ENCODE peak calls at places on chromosomes 7 and 10, in nine cellular contexts. One of them, this sample, is unnamed.

GRCh38 chr10:22544325-22545068 is 169.9 kb downstream of the PIP4K2A start:
- DNase-seq in OCI-LY7: no peak
- DNase-seq in germinal center: no peak
- DNase-seq in neural crest cell: no peak
- DNase-seq in cardiac septum: no peak
- DNase-seq in NCI-H1092 treated with DMSO at 0.1 percent for 48 hours: peak; percentile 24
- DNase-seq in activated naive CD4-positive, alpha-beta T cell treated with anti-CD3 and anti-CD28 coated beads for 36 hours: no peak
- DNase-seq in HCT116: no peak
- DNase-seq in stimulated activated CD4-positive, alpha-beta T cell treated with anti-CD3 and anti-CD28 coated beads, Interleukin-15, amount 100 ng/mL, for 24 hours: no peak
- DNase-seq in this sample: no peak

GRCh38 chr7:86209036-86209435 is 434.7 kb upstream of the GRM3 start:
- DNase-seq in cardiac septum: no peak
- DNase-seq in HCT116: no peak
- DNase-seq in germinal center: no peak
- DNase-seq in neural crest cell: no peak
- DNase-seq in activated naive CD4-positive, alpha-beta T cell treated with anti-CD3 and anti-CD28 coated beads for 36 hours: no peak
- DNase-seq in stimulated activated CD4-positive, alpha-beta T cell treated with anti-CD3 and anti-CD28 coated beads, Interleukin-15, amount 100 ng/mL, for 24 hours: no peak
- DNase-seq in OCI-LY7: no peak
- DNase-seq in NCI-H1092 treated with DMSO at 0.1 percent for 48 hours: no peak
- DNase-seq in this sample: no peak

GRCh38 chr7:107394301-107394700 is 75.6 kb upstream of the GPR22 start:
- DNase-seq in cardiac septum: no peak
- DNase-seq in OCI-LY7: no peak
- DNase-seq in stimulated activated CD4-positive, alpha-beta T cell treated with anti-CD3 and anti-CD28 coated beads, Interleukin-15, amount 100 ng/mL, for 24 hours: no peak
- DNase-seq in NCI-H1092 treated with DMSO at 0.1 percent for 48 hours: no peak
- DNase-seq in HCT116: no peak
- DNase-seq in activated naive CD4-positive, alpha-beta T cell treated with anti-CD3 and anti-CD28 coated beads for 36 hours: no peak
- DNase-seq in neural crest cell: no peak
- DNase-seq in germinal center: no peak
- DNase-seq in this sample: no peak

GRCh38 chr10:34203966-34204630 is 611.0 kb downstream of the PARD3 start:
- DNase-seq in NCI-H1092 treated with DMSO at 0.1 percent for 48 hours: no peak
- DNase-seq in germinal center: no peak
- DNase-seq in cardiac septum: no peak
- DNase-seq in neural crest cell: no peak
- DNase-seq in OCI-LY7: no peak
- DNase-seq in HCT116: no peak
- DNase-seq in activated naive CD4-positive, alpha-beta T cell treated with anti-CD3 and anti-CD28 coated beads for 36 hours: no peak
- DNase-seq in stimulated activated CD4-positive, alpha-beta T cell treated with anti-CD3 and anti-CD28 coated beads, Interleukin-15, amount 100 ng/mL, for 24 hours: no peak
- DNase-seq in this sample: no peak

GRCh38 chr10:133159611-133159949 is 439 bp upstream of the KNDC1 start:
- DNase-seq in HCT116: no peak
- DNase-seq in OCI-LY7: no peak
- DNase-seq in activated naive CD4-positive, alpha-beta T cell treated with anti-CD3 and anti-CD28 coated beads for 36 hours: no peak
- DNase-seq in germinal center: no peak
- DNase-seq in neural crest cell: no peak
- DNase-seq in NCI-H1092 treated with DMSO at 0.1 percent for 48 hours: no peak
- DNase-seq in stimulated activated CD4-positive, alpha-beta T cell treated with anti-CD3 and anti-CD28 coated beads, Interleukin-15, amount 100 ng/mL, for 24 hours: no peak
- DNase-seq in cardiac septum: no peak
- DNase-seq in this sample: no peak

GRCh38 chr7:79785556-79785955 is 332.1 kb upstream of the MAGI2 start:
- DNase-seq in stimulated activated CD4-positive, alpha-beta T cell treated with anti-CD3 and anti-CD28 coated beads, Interleukin-15, amount 100 ng/mL, for 24 hours: no peak
- DNase-seq in OCI-LY7: no peak
- DNase-seq in neural crest cell: no peak
- DNase-seq in NCI-H1092 treated with DMSO at 0.1 percent for 48 hours: no peak
- DNase-seq in cardiac septum: no peak
- DNase-seq in germinal center: no peak
- DNase-seq in HCT116: no peak
- DNase-seq in activated naive CD4-positive, alpha-beta T cell treated with anti-CD3 and anti-CD28 coated beads for 36 hours: no peak
- DNase-seq in this sample: no peak

GRCh38 chr10:6009961-6010360 is 32.6 kb upstream of the IL15RA start:
- DNase-seq in cardiac septum: no peak
- DNase-seq in OCI-LY7: no peak
- DNase-seq in HCT116: no peak
- DNase-seq in activated naive CD4-positive, alpha-beta T cell treated with anti-CD3 and anti-CD28 coated beads for 36 hours: no peak
- DNase-seq in germinal center: no peak
- DNase-seq in stimulated activated CD4-positive, alpha-beta T cell treated with anti-CD3 and anti-CD28 coated beads, Interleukin-15, amount 100 ng/mL, for 24 hours: no peak
- DNase-seq in neural crest cell: no peak
- DNase-seq in NCI-H1092 treated with DMSO at 0.1 percent for 48 hours: no peak
- DNase-seq in this sample: no peak

GRCh38 chr10:124802313-124802675 is 675 bp downstream of the ABRAXAS2 start:
- DNase-seq in NCI-H1092 treated with DMSO at 0.1 percent for 48 hours: no peak
- DNase-seq in cardiac septum: no peak
- DNase-seq in HCT116: no peak
- DNase-seq in activated naive CD4-positive, alpha-beta T cell treated with anti-CD3 and anti-CD28 coated beads for 36 hours: peak; percentile 44
- DNase-seq in OCI-LY7: peak; percentile 51
- DNase-seq in germinal center: peak; percentile 51
- DNase-seq in stimulated activated CD4-positive, alpha-beta T cell treated with anti-CD3 and anti-CD28 coated beads, Interleukin-15, amount 100 ng/mL, for 24 hours: no peak
- DNase-seq in neural crest cell: no peak
- DNase-seq in this sample: no peak

GRCh38 chr10:43214071-43214955 is 52.6 kb downstream of the RASGEF1A start:
- DNase-seq in activated naive CD4-positive, alpha-beta T cell treated with anti-CD3 and anti-CD28 coated beads for 36 hours: no peak
- DNase-seq in neural crest cell: no peak
- DNase-seq in OCI-LY7: no peak
- DNase-seq in cardiac septum: no peak
- DNase-seq in HCT116: no peak
- DNase-seq in stimulated activated CD4-positive, alpha-beta T cell treated with anti-CD3 and anti-CD28 coated beads, Interleukin-15, amount 100 ng/mL, for 24 hours: no peak
- DNase-seq in NCI-H1092 treated with DMSO at 0.1 percent for 48 hours: no peak
- DNase-seq in germinal center: no peak
- DNase-seq in this sample: no peak

GRCh38 chr10:115491526-115492140 is 398.5 kb downstream of the ATRNL1 start:
- DNase-seq in neural crest cell: no peak
- DNase-seq in HCT116: no peak
- DNase-seq in cardiac septum: no peak
- DNase-seq in germinal center: no peak
- DNase-seq in activated naive CD4-positive, alpha-beta T cell treated with anti-CD3 and anti-CD28 coated beads for 36 hours: no peak
- DNase-seq in NCI-H1092 treated with DMSO at 0.1 percent for 48 hours: no peak
- DNase-seq in stimulated activated CD4-positive, alpha-beta T cell treated with anti-CD3 and anti-CD28 coated beads, Interleukin-15, amount 100 ng/mL, for 24 hours: no peak
- DNase-seq in OCI-LY7: no peak
- DNase-seq in this sample: no peak

GRCh38 chr10:9596368-9596920 is 1421.2 kb upstream of the CELF2 start:
- DNase-seq in neural crest cell: no peak
- DNase-seq in activated naive CD4-positive, alpha-beta T cell treated with anti-CD3 and anti-CD28 coated beads for 36 hours: no peak
- DNase-seq in stimulated activated CD4-positive, alpha-beta T cell treated with anti-CD3 and anti-CD28 coated beads, Interleukin-15, amount 100 ng/mL, for 24 hours: no peak
- DNase-seq in NCI-H1092 treated with DMSO at 0.1 percent for 48 hours: no peak
- DNase-seq in OCI-LY7: no peak
- DNase-seq in germinal center: no peak
- DNase-seq in HCT116: no peak
- DNase-seq in cardiac septum: no peak
- DNase-seq in this sample: no peak

GRCh38 chr7:142602756-142603155 is 146.5 kb upstream of the PRSS1 start:
- DNase-seq in germinal center: no peak
- DNase-seq in stimulated activated CD4-positive, alpha-beta T cell treated with anti-CD3 and anti-CD28 coated beads, Interleukin-15, amount 100 ng/mL, for 24 hours: no peak
- DNase-seq in OCI-LY7: no peak
- DNase-seq in cardiac septum: no peak
- DNase-seq in activated naive CD4-positive, alpha-beta T cell treated with anti-CD3 and anti-CD28 coated beads for 36 hours: no peak
- DNase-seq in NCI-H1092 treated with DMSO at 0.1 percent for 48 hours: no peak
- DNase-seq in HCT116: no peak
- DNase-seq in neural crest cell: no peak
- DNase-seq in this sample: no peak

GRCh38 chr7:5422324-5423271 is 1.0 kb downstream of the TNRC18 start:
- DNase-seq in germinal center: no peak
- DNase-seq in stimulated activated CD4-positive, alpha-beta T cell treated with anti-CD3 and anti-CD28 coated beads, Interleukin-15, amount 100 ng/mL, for 24 hours: peak; percentile 19
- DNase-seq in cardiac septum: no peak
- DNase-seq in NCI-H1092 treated with DMSO at 0.1 percent for 48 hours: peak; percentile 70
- DNase-seq in activated naive CD4-positive, alpha-beta T cell treated with anti-CD3 and anti-CD28 coated beads for 36 hours: no peak
- DNase-seq in neural crest cell: peak; percentile 14
- DNase-seq in HCT116: no peak
- DNase-seq in OCI-LY7: peak; percentile 41
- DNase-seq in this sample: no peak

GRCh38 chr10:116974442-116975005 is 30.5 kb downstream of the SHTN1 start:
- DNase-seq in neural crest cell: no peak
- DNase-seq in OCI-LY7: no peak
- DNase-seq in stimulated activated CD4-positive, alpha-beta T cell treated with anti-CD3 and anti-CD28 coated beads, Interleukin-15, amount 100 ng/mL, for 24 hours: no peak
- DNase-seq in activated naive CD4-positive, alpha-beta T cell treated with anti-CD3 and anti-CD28 coated beads for 36 hours: no peak
- DNase-seq in germinal center: no peak
- DNase-seq in cardiac septum: no peak
- DNase-seq in HCT116: peak; percentile 7
- DNase-seq in NCI-H1092 treated with DMSO at 0.1 percent for 48 hours: no peak
- DNase-seq in this sample: peak; percentile 13

GRCh38 chr10:43691503-43691902 is 42.8 kb upstream of the ZNF32 start:
- DNase-seq in activated naive CD4-positive, alpha-beta T cell treated with anti-CD3 and anti-CD28 coated beads for 36 hours: no peak
- DNase-seq in OCI-LY7: no peak
- DNase-seq in cardiac septum: no peak
- DNase-seq in germinal center: no peak
- DNase-seq in HCT116: no peak
- DNase-seq in neural crest cell: no peak
- DNase-seq in NCI-H1092 treated with DMSO at 0.1 percent for 48 hours: no peak
- DNase-seq in stimulated activated CD4-positive, alpha-beta T cell treated with anti-CD3 and anti-CD28 coated beads, Interleukin-15, amount 100 ng/mL, for 24 hours: no peak
- DNase-seq in this sample: no peak

GRCh38 chr7:16268821-16269768 is 152.2 kb downstream of the CRPPA start:
- DNase-seq in germinal center: no peak
- DNase-seq in OCI-LY7: no peak
- DNase-seq in stimulated activated CD4-positive, alpha-beta T cell treated with anti-CD3 and anti-CD28 coated beads, Interleukin-15, amount 100 ng/mL, for 24 hours: no peak
- DNase-seq in NCI-H1092 treated with DMSO at 0.1 percent for 48 hours: no peak
- DNase-seq in activated naive CD4-positive, alpha-beta T cell treated with anti-CD3 and anti-CD28 coated beads for 36 hours: no peak
- DNase-seq in cardiac septum: no peak
- DNase-seq in HCT116: peak; percentile 72
- DNase-seq in neural crest cell: no peak
- DNase-seq in this sample: no peak

GRCh38 chr10:4397337-4397736 is 428.7 kb upstream of the AKR1E2 start:
- DNase-seq in HCT116: no peak
- DNase-seq in neural crest cell: no peak
- DNase-seq in activated naive CD4-positive, alpha-beta T cell treated with anti-CD3 and anti-CD28 coated beads for 36 hours: no peak
- DNase-seq in germinal center: no peak
- DNase-seq in stimulated activated CD4-positive, alpha-beta T cell treated with anti-CD3 and anti-CD28 coated beads, Interleukin-15, amount 100 ng/mL, for 24 hours: no peak
- DNase-seq in NCI-H1092 treated with DMSO at 0.1 percent for 48 hours: no peak
- DNase-seq in OCI-LY7: no peak
- DNase-seq in cardiac septum: no peak
- DNase-seq in this sample: no peak

GRCh38 chr7:36048141-36048901 is 104.7 kb upstream of the EEPD1 start:
- DNase-seq in NCI-H1092 treated with DMSO at 0.1 percent for 48 hours: no peak
- DNase-seq in stimulated activated CD4-positive, alpha-beta T cell treated with anti-CD3 and anti-CD28 coated beads, Interleukin-15, amount 100 ng/mL, for 24 hours: no peak
- DNase-seq in HCT116: no peak
- DNase-seq in germinal center: no peak
- DNase-seq in neural crest cell: no peak
- DNase-seq in OCI-LY7: no peak
- DNase-seq in cardiac septum: no peak
- DNase-seq in activated naive CD4-positive, alpha-beta T cell treated with anti-CD3 and anti-CD28 coated beads for 36 hours: no peak
- DNase-seq in this sample: peak; percentile 83

GRCh38 chr7:108181073-108181985 is 51.2 kb upstream of the LAMB4 start:
- DNase-seq in neural crest cell: peak; percentile 39
- DNase-seq in cardiac septum: no peak
- DNase-seq in HCT116: peak; percentile 51
- DNase-seq in OCI-LY7: peak; percentile 45
- DNase-seq in stimulated activated CD4-positive, alpha-beta T cell treated with anti-CD3 and anti-CD28 coated beads, Interleukin-15, amount 100 ng/mL, for 24 hours: no peak
- DNase-seq in activated naive CD4-positive, alpha-beta T cell treated with anti-CD3 and anti-CD28 coated beads for 36 hours: no peak
- DNase-seq in germinal center: peak; percentile 28
- DNase-seq in NCI-H1092 treated with DMSO at 0.1 percent for 48 hours: peak; percentile 83
- DNase-seq in this sample: no peak

GRCh38 chr7:16616122-16616521 is 29.4 kb downstream of the ANKMY2 start:
- DNase-seq in HCT116: no peak
- DNase-seq in OCI-LY7: no peak
- DNase-seq in cardiac septum: no peak
- DNase-seq in stimulated activated CD4-positive, alpha-beta T cell treated with anti-CD3 and anti-CD28 coated beads, Interleukin-15, amount 100 ng/mL, for 24 hours: no peak
- DNase-seq in neural crest cell: no peak
- DNase-seq in NCI-H1092 treated with DMSO at 0.1 percent for 48 hours: no peak
- DNase-seq in activated naive CD4-positive, alpha-beta T cell treated with anti-CD3 and anti-CD28 coated beads for 36 hours: no peak
- DNase-seq in germinal center: no peak
- DNase-seq in this sample: no peak

GRCh38 chr7:142345817-142346216 is 88.0 kb upstream of the PRSS58 start:
- DNase-seq in OCI-LY7: no peak
- DNase-seq in neural crest cell: no peak
- DNase-seq in NCI-H1092 treated with DMSO at 0.1 percent for 48 hours: no peak
- DNase-seq in cardiac septum: no peak
- DNase-seq in activated naive CD4-positive, alpha-beta T cell treated with anti-CD3 and anti-CD28 coated beads for 36 hours: peak; percentile 73
- DNase-seq in HCT116: no peak
- DNase-seq in germinal center: no peak
- DNase-seq in stimulated activated CD4-positive, alpha-beta T cell treated with anti-CD3 and anti-CD28 coated beads, Interleukin-15, amount 100 ng/mL, for 24 hours: peak; percentile 48
- DNase-seq in this sample: no peak

GRCh38 chr10:8158439-8159071 is 104.1 kb downstream of the GATA3 start:
- DNase-seq in neural crest cell: no peak
- DNase-seq in stimulated activated CD4-positive, alpha-beta T cell treated with anti-CD3 and anti-CD28 coated beads, Interleukin-15, amount 100 ng/mL, for 24 hours: no peak
- DNase-seq in NCI-H1092 treated with DMSO at 0.1 percent for 48 hours: no peak
- DNase-seq in activated naive CD4-positive, alpha-beta T cell treated with anti-CD3 and anti-CD28 coated beads for 36 hours: no peak
- DNase-seq in germinal center: no peak
- DNase-seq in OCI-LY7: no peak
- DNase-seq in cardiac septum: no peak
- DNase-seq in HCT116: no peak
- DNase-seq in this sample: peak; percentile 51

GRCh38 chr10:70672165-70672992 is at the start of gene ADAMTS14:
- DNase-seq in OCI-LY7: no peak
- DNase-seq in NCI-H1092 treated with DMSO at 0.1 percent for 48 hours: peak; percentile 16
- DNase-seq in germinal center: no peak
- DNase-seq in cardiac septum: no peak
- DNase-seq in HCT116: peak; percentile 29
- DNase-seq in activated naive CD4-positive, alpha-beta T cell treated with anti-CD3 and anti-CD28 coated beads for 36 hours: no peak
- DNase-seq in stimulated activated CD4-positive, alpha-beta T cell treated with anti-CD3 and anti-CD28 coated beads, Interleukin-15, amount 100 ng/mL, for 24 hours: peak; percentile 43
- DNase-seq in neural crest cell: peak; percentile 24
- DNase-seq in this sample: no peak

GRCh38 chr10:92087750-92088395 is 164.3 kb downstream of the BTAF1 start:
- DNase-seq in HCT116: peak; percentile 78
- DNase-seq in stimulated activated CD4-positive, alpha-beta T cell treated with anti-CD3 and anti-CD28 coated beads, Interleukin-15, amount 100 ng/mL, for 24 hours: peak; percentile 62
- DNase-seq in OCI-LY7: peak; percentile 86
- DNase-seq in neural crest cell: peak; percentile 53
- DNase-seq in germinal center: peak; percentile 78
- DNase-seq in activated naive CD4-positive, alpha-beta T cell treated with anti-CD3 and anti-CD28 coated beads for 36 hours: peak; percentile 79
- DNase-seq in NCI-H1092 treated with DMSO at 0.1 percent for 48 hours: peak; percentile 67
- DNase-seq in cardiac septum: no peak
- DNase-seq in this sample: peak; percentile 57

GRCh38 chr7:26624839-26625238 is 239.6 kb downstream of the SKAP2 start:
- DNase-seq in NCI-H1092 treated with DMSO at 0.1 percent for 48 hours: no peak
- DNase-seq in activated naive CD4-positive, alpha-beta T cell treated with anti-CD3 and anti-CD28 coated beads for 36 hours: no peak
- DNase-seq in germinal center: no peak
- DNase-seq in stimulated activated CD4-positive, alpha-beta T cell treated with anti-CD3 and anti-CD28 coated beads, Interleukin-15, amount 100 ng/mL, for 24 hours: no peak
- DNase-seq in neural crest cell: no peak
- DNase-seq in cardiac septum: no peak
- DNase-seq in OCI-LY7: no peak
- DNase-seq in HCT116: no peak
- DNase-seq in this sample: no peak

GRCh38 chr10:132606536-132607316 is 69.1 kb downstream of the INPP5A start:
- DNase-seq in OCI-LY7: no peak
- DNase-seq in activated naive CD4-positive, alpha-beta T cell treated with anti-CD3 and anti-CD28 coated beads for 36 hours: peak; percentile 2
- DNase-seq in germinal center: no peak
- DNase-seq in stimulated activated CD4-positive, alpha-beta T cell treated with anti-CD3 and anti-CD28 coated beads, Interleukin-15, amount 100 ng/mL, for 24 hours: no peak
- DNase-seq in cardiac septum: peak; percentile 76
- DNase-seq in neural crest cell: no peak
- DNase-seq in HCT116: no peak
- DNase-seq in NCI-H1092 treated with DMSO at 0.1 percent for 48 hours: peak; percentile 13
- DNase-seq in this sample: no peak

GRCh38 chr10:108427081-108427480 is 1262.6 kb upstream of the SORCS1 start:
- DNase-seq in cardiac septum: no peak
- DNase-seq in HCT116: no peak
- DNase-seq in germinal center: no peak
- DNase-seq in NCI-H1092 treated with DMSO at 0.1 percent for 48 hours: no peak
- DNase-seq in activated naive CD4-positive, alpha-beta T cell treated with anti-CD3 and anti-CD28 coated beads for 36 hours: no peak
- DNase-seq in stimulated activated CD4-positive, alpha-beta T cell treated with anti-CD3 and anti-CD28 coated beads, Interleukin-15, amount 100 ng/mL, for 24 hours: no peak
- DNase-seq in neural crest cell: no peak
- DNase-seq in OCI-LY7: no peak
- DNase-seq in this sample: no peak

GRCh38 chr10:78343266-78343665 is 309.6 kb downstream of the RPS24 start:
- DNase-seq in neural crest cell: no peak
- DNase-seq in stimulated activated CD4-positive, alpha-beta T cell treated with anti-CD3 and anti-CD28 coated beads, Interleukin-15, amount 100 ng/mL, for 24 hours: no peak
- DNase-seq in HCT116: no peak
- DNase-seq in NCI-H1092 treated with DMSO at 0.1 percent for 48 hours: no peak
- DNase-seq in cardiac septum: peak; percentile 9
- DNase-seq in OCI-LY7: no peak
- DNase-seq in germinal center: no peak
- DNase-seq in activated naive CD4-positive, alpha-beta T cell treated with anti-CD3 and anti-CD28 coated beads for 36 hours: no peak
- DNase-seq in this sample: no peak

GRCh38 chr7:107850671-107851070 is 40.3 kb upstream of the DLD start:
- DNase-seq in HCT116: no peak
- DNase-seq in OCI-LY7: no peak
- DNase-seq in germinal center: no peak
- DNase-seq in NCI-H1092 treated with DMSO at 0.1 percent for 48 hours: no peak
- DNase-seq in stimulated activated CD4-positive, alpha-beta T cell treated with anti-CD3 and anti-CD28 coated beads, Interleukin-15, amount 100 ng/mL, for 24 hours: no peak
- DNase-seq in neural crest cell: no peak
- DNase-seq in cardiac septum: no peak
- DNase-seq in activated naive CD4-positive, alpha-beta T cell treated with anti-CD3 and anti-CD28 coated beads for 36 hours: no peak
- DNase-seq in this sample: no peak

GRCh38 chr10:87763086-87763861 is 54.8 kb downstream of the ATAD1 start:
- DNase-seq in activated naive CD4-positive, alpha-beta T cell treated with anti-CD3 and anti-CD28 coated beads for 36 hours: no peak
- DNase-seq in NCI-H1092 treated with DMSO at 0.1 percent for 48 hours: no peak
- DNase-seq in germinal center: no peak
- DNase-seq in OCI-LY7: no peak
- DNase-seq in neural crest cell: no peak
- DNase-seq in stimulated activated CD4-positive, alpha-beta T cell treated with anti-CD3 and anti-CD28 coated beads, Interleukin-15, amount 100 ng/mL, for 24 hours: no peak
- DNase-seq in cardiac septum: no peak
- DNase-seq in HCT116: no peak
- DNase-seq in this sample: no peak

GRCh38 chr10:3486346-3487065 is 298.5 kb downstream of the KLF6 start:
- DNase-seq in germinal center: no peak
- DNase-seq in activated naive CD4-positive, alpha-beta T cell treated with anti-CD3 and anti-CD28 coated beads for 36 hours: no peak
- DNase-seq in neural crest cell: no peak
- DNase-seq in OCI-LY7: no peak
- DNase-seq in HCT116: peak; percentile 79
- DNase-seq in NCI-H1092 treated with DMSO at 0.1 percent for 48 hours: peak; percentile 29
- DNase-seq in cardiac septum: no peak
- DNase-seq in stimulated activated CD4-positive, alpha-beta T cell treated with anti-CD3 and anti-CD28 coated beads, Interleukin-15, amount 100 ng/mL, for 24 hours: no peak
- DNase-seq in this sample: no peak

This sample was measured in NCI-H446 treated with DMSO at 0.1 percent for 48 hours.